ENCODE peak calls at places on chromosomes 4 and X, in four cellular contexts. S is GM12878, E is HCT116, T is H1. L is an unnamed sample.

GRCh38 chrX:149510386-149510785 is 5.3 kb upstream of the IDS start:
- DNase-seq in S (no peak), E (no peak), T (no peak), L (no peak)

GRCh38 chr4:113756005-113756410 is 5.5 kb downstream of the CAMK2D start:
- DNase-seq in S (peak), E (no peak), T (no peak), L (no peak)

GRCh38 chr4:152206646-152207435 is 329.1 kb downstream of the FBXW7 start:
- DNase-seq in T (no peak), E (no peak), S (no peak), L (no peak)

GRCh38 chrX:104151037-104151436 is 5.8 kb downstream of the SLC25A53 start:
- DNase-seq in T (no peak), S (no peak), E (no peak), L (no peak)

GRCh38 chr4:107577743-107578142 is 142.3 kb downstream of the PAPSS1 start:
- DNase-seq in T (no peak), E (no peak), S (no peak), L (no peak)

GRCh38 chrX:45070116-45071007 is 130.3 kb downstream of the DIPK2B start:
- DNase-seq in S (peak), T (no peak), E (peak), L (peak)

GRCh38 chrX:140918398-140919043 is 83.9 kb upstream of the SPANXB1 start:
- DNase-seq in T (peak), S (peak), E (peak), L (peak)

GRCh38 chrX:123648028-123648810 is 84.6 kb downstream of the THOC2 start:
- DNase-seq in T (peak), E (no peak), S (no peak), L (peak)

GRCh38 chr4:123786955-123787354 is 390.4 kb downstream of the SPRY1 start:
- DNase-seq in E (no peak), S (no peak), T (no peak), L (no peak)

GRCh38 chrX:26008042-26008441 is 130.1 kb upstream of the MAGEB18 start:
- DNase-seq in T (no peak), E (no peak), S (no peak), L (no peak)

GRCh38 chr4:188435381-188435780 is 296.1 kb downstream of the TRIML1 start:
- DNase-seq in S (no peak), T (no peak), E (no peak), L (no peak)

GRCh38 chr4:20253272-20253798 is 1.6 kb downstream of the SLIT2 start:
- DNase-seq in T (no peak), E (no peak), S (no peak), L (no peak)

GRCh38 chrX:21926116-21926515 is 14.4 kb upstream of the SMS start:
- DNase-seq in T (no peak), E (no peak), S (no peak), L (no peak)

GRCh38 chr4:118814901-118815300 is 21.0 kb downstream of the SEC24D start:
- DNase-seq in T (no peak), S (no peak), E (no peak), L (no peak)

GRCh38 chr4:24912252-24913098 is at the start of gene CCDC149:
- DNase-seq in E (peak), S (no peak), T (peak), L (peak)

GRCh38 chr4:73894021-73894420 is 24.8 kb downstream of the CXCL1 start:
- DNase-seq in E (no peak), T (no peak), S (no peak), L (no peak)

GRCh38 chr4:128512161-128512560 is 224.5 kb upstream of the PGRMC2 start:
- DNase-seq in E (no peak), S (no peak), T (no peak), L (no peak)

GRCh38 chr4:23135792-23136645 is 443.3 kb downstream of the GBA3 start:
- DNase-seq in S (no peak), E (peak), T (no peak), L (peak)

GRCh38 chrX:23699636-23700194 is 32.4 kb downstream of the PRDX4 start:
- DNase-seq in T (no peak), E (no peak), S (no peak), L (peak)

GRCh38 chr4:109989044-109989443 is 76.4 kb downstream of the EGF start:
- DNase-seq in T (no peak), E (peak), S (no peak), L (no peak)
- TF ChIP-seq ZNF274 in T (no peak), E (no peak), S (no peak), L (no peak)

GRCh38 chr4:115973768-115974167 is 860.3 kb upstream of the NDST4 start:
- DNase-seq in S (no peak), E (no peak), T (peak), L (peak)
- TF ChIP-seq ZNF274 in S (no peak), E (no peak), T (no peak), L (no peak)

GRCh38 chrX:13717697-13718483 is 16.5 kb downstream of the TRAPPC2 start:
- DNase-seq in T (no peak), S (no peak), E (no peak), L (no peak)

GRCh38 chrX:13716905-13717304 is 17.5 kb downstream of the TRAPPC2 start:
- DNase-seq in T (no peak), E (no peak), S (no peak), L (no peak)

GRCh38 chrX:13721371-13721770 is 13.0 kb downstream of the TRAPPC2 start:
- DNase-seq in T (no peak), E (no peak), S (no peak), L (no peak)

GRCh38 chrX:13719192-13719856 is 15.1 kb downstream of the TRAPPC2 start:
- DNase-seq in S (no peak), T (no peak), E (no peak), L (no peak)

DNA sequence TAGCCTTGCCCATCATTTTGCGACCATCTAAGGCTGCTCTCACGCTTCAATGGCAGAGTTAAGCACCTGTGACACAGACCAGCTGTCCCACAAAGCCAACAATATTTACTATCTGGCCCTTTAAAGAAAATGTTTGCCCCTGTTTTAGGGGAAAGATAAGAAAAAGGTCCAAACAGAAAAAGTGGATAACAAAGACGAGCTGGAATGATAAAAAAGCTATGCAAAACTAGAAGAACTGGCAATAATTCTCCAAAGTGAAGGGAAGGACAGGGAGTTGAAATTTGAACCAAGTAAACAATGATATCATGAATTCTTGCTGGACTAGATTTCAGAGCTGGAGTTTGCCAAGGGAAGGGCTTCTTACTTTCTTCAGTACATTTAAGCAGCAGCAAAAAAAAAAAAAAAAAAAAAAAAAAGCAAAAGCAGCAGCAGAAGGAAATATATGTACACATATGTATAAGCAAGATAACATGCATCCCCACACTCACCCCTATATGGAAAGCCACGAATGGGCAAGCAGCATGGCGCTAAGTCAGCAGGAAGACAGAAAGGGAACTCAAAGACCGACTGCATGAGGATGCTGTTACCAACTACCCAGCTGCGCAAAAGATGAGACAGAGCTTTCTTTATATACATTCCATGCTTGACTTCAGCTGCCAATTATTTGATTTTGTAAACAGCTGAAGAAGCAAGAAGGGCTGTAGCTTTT is 12.4 kb downstream of the TRAPPC2 start:
- DNase-seq in S (no peak), T (no peak), E (no peak), L (no peak)
- TF ChIP-seq ZNF274 in S (no peak), T (no peak), E (no peak), L (no peak)

GRCh38 chr4:1810765-1811164 is 17.7 kb downstream of the FGFR3 start:
- DNase-seq in E (no peak), S (no peak), T (no peak), L (no peak)

GRCh38 chr4:1808396-1808795 is 15.3 kb downstream of the FGFR3 start:
- DNase-seq in S (no peak), T (no peak), E (no peak), L (no peak)

GRCh38 chr4:1807258-1807777 is 14.2 kb downstream of the FGFR3 start:
- DNase-seq in T (no peak), E (no peak), S (no peak), L (no peak)

GRCh38 chr4:1808851-1809753 is 16.0 kb downstream of the FGFR3 start:
- DNase-seq in S (no peak), T (no peak), E (no peak), L (no peak)

GRCh38 chr4:1809754-1810502 is 16.8 kb downstream of the FGFR3 start:
- DNase-seq in T (peak), S (no peak), E (peak), L (peak)
- TF ChIP-seq ZNF274 in T (no peak), S (no peak), E (no peak), L (no peak)

GRCh38 chr4:185322805-185323204 is 72.9 kb downstream of the LRP2BP start:
- DNase-seq in E (no peak), S (no peak), T (no peak), L (no peak)

GRCh38 chr4:185317880-185318279 is 77.8 kb downstream of the LRP2BP start:
- DNase-seq in T (no peak), S (no peak), E (no peak), L (no peak)

GRCh38 chr4:185312699-185313098 is 83.0 kb downstream of the LRP2BP start:
- DNase-seq in E (no peak), T (no peak), S (no peak), L (no peak)

DNA sequence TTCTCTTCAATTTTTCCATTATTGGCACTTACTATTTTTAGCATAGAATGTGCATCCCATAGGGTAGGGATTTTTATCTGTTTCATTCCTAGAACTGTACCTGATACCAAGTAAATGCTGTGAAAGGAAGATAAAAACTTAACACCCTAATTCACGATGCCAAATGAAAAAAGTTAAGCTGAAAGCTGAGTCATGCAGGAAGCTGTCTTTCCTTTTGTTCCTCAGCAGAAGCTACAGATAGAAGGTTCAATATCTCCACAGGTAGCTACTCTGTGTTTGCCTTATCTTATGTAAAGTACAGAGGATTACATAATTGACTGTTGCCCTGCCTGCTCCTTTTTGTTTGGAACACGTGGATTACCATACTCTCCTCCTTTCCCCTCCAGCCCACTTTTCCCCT is 77.0 kb downstream of the LRP2BP start:
- DNase-seq in E (no peak), T (no peak), S (no peak), L (peak)
- TF ChIP-seq ZNF274 in E (no peak), T (no peak), S (no peak), L (no peak)

L was measured in NT2/D1.